ENCODE peak calls at places on chromosomes 11 and 22, in nine cellular contexts. B is hepatocyte, O is GM23248, E is GM23338, F is HCT116, N is MM.1S, Z is OCI-LY7, W is SK-N-SH, G is neural progenitor cell. P is an unnamed sample.

GRCh38 chr11:2518112-2518982 is 73.5 kb downstream of the KCNQ1 start:
- DNase-seq in B (no peak), O (no peak), E (no peak), F (no peak), N (no peak), Z (no peak), W (peak; percentile 36), G (peak; percentile 7), P (no peak)

GRCh38 chr11:94175545-94175944 is 46.9 kb downstream of the PANX1 start:
- DNase-seq in B (no peak), O (peak; percentile 96), E (no peak), F (no peak), N (no peak), Z (no peak), W (no peak), G (no peak), P (no peak)

GRCh38 chr22:29266564-29267461 is 968 bp downstream of the RHBDD3 start:
- DNase-seq in B (no peak), O (peak; percentile 46), E (peak; percentile 17), F (no peak), N (no peak), Z (peak; percentile 13), W (peak; percentile 49), G (peak; percentile 55), P (no peak)

GRCh38 chr22:24989541-24989951 is 37.0 kb downstream of the KIAA1671 start:
- DNase-seq in B (no peak), O (no peak), E (no peak), F (no peak), N (no peak), Z (no peak), W (no peak), G (no peak), P (no peak)

GRCh38 chr11:12868315-12869073 is 140.6 kb upstream of the RASSF10 start:
- DNase-seq in B (no peak), O (peak; percentile 66), E (no peak), F (no peak), N (no peak), Z (no peak), W (no peak), G (no peak), P (peak; percentile 25)

GRCh38 chr22:19526076-19526701 is 2.0 kb upstream of the CLDN5 start:
- DNase-seq in B (no peak), O (no peak), E (no peak), F (no peak), N (no peak), Z (no peak), W (no peak), G (no peak), P (no peak)

GRCh38 chr22:27210111-27210739 is 552.8 kb downstream of the MIAT start:
- DNase-seq in B (no peak), O (no peak), E (no peak), F (no peak), N (no peak), Z (no peak), W (no peak), G (no peak), P (no peak)

GRCh38 chr22:49812838-49813237 is 14.8 kb downstream of the BRD1 start:
- DNase-seq in B (no peak), O (peak; percentile 51), E (no peak), F (no peak), N (no peak), Z (no peak), W (no peak), G (no peak), P (no peak)

GRCh38 chr11:88815505-88815904 is 250.3 kb downstream of the GRM5 start:
- DNase-seq in B (no peak), O (no peak), E (no peak), F (no peak), N (no peak), Z (no peak), W (no peak), G (no peak), P (no peak)

GRCh38 chr11:88810420-88811097 is 255.2 kb downstream of the GRM5 start:
- DNase-seq in B (no peak), O (no peak), E (no peak), F (no peak), N (no peak), Z (no peak), W (no peak), G (no peak), P (no peak)

GRCh38 chr11:88814076-88814475 is 251.7 kb downstream of the GRM5 start:
- DNase-seq in B (no peak), O (no peak), E (no peak), F (no peak), N (no peak), Z (no peak), W (no peak), G (no peak), P (no peak)

GRCh38 chr11:88818978-88819377 is 246.8 kb downstream of the GRM5 start:
- DNase-seq in B (no peak), O (no peak), E (no peak), F (no peak), N (no peak), Z (no peak), W (no peak), G (no peak), P (no peak)

DNA sequence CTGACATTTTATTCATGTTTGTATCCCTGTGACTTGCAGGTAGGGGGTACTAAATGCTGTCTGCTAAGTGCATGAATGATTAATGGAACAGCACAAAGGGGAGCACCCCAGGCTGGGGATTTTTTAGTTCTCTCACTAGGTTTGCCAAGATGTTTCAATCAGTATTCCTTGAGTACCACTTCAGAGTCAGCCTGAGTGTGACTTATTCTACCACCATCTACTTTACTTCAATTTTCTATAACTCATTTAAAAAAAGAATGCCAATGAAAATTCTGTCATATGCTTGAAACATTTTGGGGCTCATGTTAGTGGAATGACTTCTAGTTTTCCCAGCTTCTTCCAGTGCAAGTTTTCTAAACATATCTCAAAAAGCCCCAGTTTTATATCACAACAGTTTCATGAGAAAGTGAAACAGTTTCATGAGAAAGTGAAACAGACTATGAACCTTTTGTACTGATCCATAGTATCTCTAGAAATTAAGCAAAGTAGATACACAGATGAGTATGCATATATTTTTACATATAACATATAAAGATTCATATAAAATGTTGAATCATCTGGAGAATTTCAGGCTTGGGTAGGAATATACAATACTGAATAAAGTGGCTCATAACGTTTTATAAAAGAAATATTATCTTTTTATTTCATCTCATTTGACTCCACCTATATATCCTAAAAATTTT is 252.4 kb downstream of the GRM5 start:
- DNase-seq in B (no peak), O (no peak), E (peak; percentile 22), F (no peak), N (peak; percentile 22), Z (no peak), W (no peak), G (peak; percentile 12), P (no peak)
- H3K4me3 ChIP-seq in B (no peak overlapping the region), O (no peak overlapping the region), E (no peak overlapping the region), F (no peak overlapping the region), N (no peak overlapping the region), Z (no peak overlapping the region), W (no peak overlapping the region), G (no peak overlapping the region), P (no peak overlapping the region)

GRCh38 chr11:34223907-34224306 is 118.5 kb downstream of the NAT10 start:
- DNase-seq in B (no peak), O (no peak), E (no peak), F (no peak), N (no peak), Z (no peak), W (no peak), G (no peak), P (no peak)

GRCh38 chr11:34223021-34223813 is 117.8 kb downstream of the NAT10 start:
- DNase-seq in B (peak; percentile 84), O (peak; percentile 98), E (no peak), F (no peak), N (no peak), Z (no peak), W (no peak), G (peak; percentile 30), P (peak; percentile 91)

GRCh38 chr11:34222030-34222429 is 116.6 kb downstream of the NAT10 start:
- DNase-seq in B (no peak), O (no peak), E (no peak), F (no peak), N (no peak), Z (no peak), W (no peak), G (no peak), P (no peak)

GRCh38 chr11:34226210-34226609 is 120.8 kb downstream of the NAT10 start:
- DNase-seq in B (no peak), O (no peak), E (no peak), F (no peak), N (no peak), Z (no peak), W (no peak), G (no peak), P (no peak)

GRCh38 chr11:34224434-34224966 is 119.1 kb downstream of the NAT10 start:
- DNase-seq in B (no peak), O (no peak), E (no peak), F (no peak), N (no peak), Z (no peak), W (no peak), G (no peak), P (no peak)
- H3K4me1 ChIP-seq in B (peaks cover 21% of the 10 kb centered on the region), O (peaks cover 18% of the 10 kb centered on the region), E (peaks cover 11% of the 10 kb centered on the region), F (peaks cover 30% of the 10 kb centered on the region), N (no peaks in the 10 kb centered on the region), Z (no peaks in the 10 kb centered on the region), W (peaks cover 6% of the 10 kb centered on the region), G (peaks cover 13% of the 10 kb centered on the region), P (peaks cover 19% of the 10 kb centered on the region)

GRCh38 chr11:44550123-44550522 is 15.3 kb upstream of the CD82 start:
- DNase-seq in B (no peak), O (no peak), E (no peak), F (no peak), N (no peak), Z (no peak), W (no peak), G (no peak), P (no peak)
- TF ChIP-seq EZH2phosphoT487 in B (no peak), O (no peak), E (no peak), F (no peak), N (no peak), Z (no peak), W (no peak), G (no peak), P (no peak)

GRCh38 chr11:46121724-46122477 is 647 bp upstream of the PHF21A start:
- DNase-seq in B (peak; percentile 93), O (peak; percentile 97), E (peak; percentile 95), F (peak; percentile 87), N (peak; percentile 88), Z (peak; percentile 95), W (peak; percentile 79), G (peak; percentile 95), P (peak; percentile 75)

GRCh38 chr11:46125284-46125683 is 4.0 kb upstream of the PHF21A start:
- DNase-seq in B (no peak), O (no peak), E (no peak), F (no peak), N (no peak), Z (no peak), W (no peak), G (no peak), P (no peak)

GRCh38 chr11:46120711-46121327 is 435 bp downstream of the PHF21A start:
- DNase-seq in B (peak; percentile 70), O (peak; percentile 74), E (peak; percentile 91), F (no peak), N (peak; percentile 17), Z (peak; percentile 54), W (peak; percentile 73), G (peak; percentile 82), P (no peak)

GRCh38 chr11:46121328-46121723 is at the start of gene PHF21A:
- DNase-seq in B (peak; percentile 95), O (peak; percentile 95), E (peak; percentile 95), F (peak; percentile 84), N (peak; percentile 84), Z (peak; percentile 95), W (peak; percentile 92), G (peak; percentile 96), P (peak; percentile 81)

DNA sequence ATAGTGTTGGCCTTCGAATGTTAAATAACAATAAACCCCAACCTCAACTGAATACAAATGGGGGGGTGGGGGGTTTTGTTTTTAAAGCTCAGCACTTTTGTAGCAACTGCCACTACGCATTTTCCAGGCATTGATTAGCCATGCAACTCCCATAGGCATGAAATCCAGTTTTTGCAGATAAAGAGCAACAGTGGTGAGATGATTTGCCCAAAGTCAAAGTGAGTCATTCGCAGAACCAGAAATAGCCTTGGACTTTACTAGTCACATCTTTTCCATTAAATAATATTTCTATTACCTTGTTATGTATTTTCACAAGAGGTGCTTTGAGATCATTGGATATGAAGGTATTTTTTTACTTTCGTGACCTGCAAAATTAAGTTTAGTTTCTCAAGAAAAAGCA is 1.7 kb upstream of the PHF21A start:
- DNase-seq in B (peak; percentile 40), O (peak; percentile 80), E (no peak), F (no peak), N (no peak), Z (no peak), W (no peak), G (no peak), P (peak; percentile 29)
- H3K4me3 ChIP-seq in B (no peak overlapping the region), O (peak overlapping the region; percentile 81), E (peak overlapping the region; percentile 95), F (peak overlapping the region; percentile 71), N (no peak overlapping the region), Z (peak overlapping the region; percentile 79), W (no peak overlapping the region), G (peak overlapping the region; percentile 84), P (peak overlapping the region; percentile 92)

P was measured in PC-3.